ENCODE peak calls at places on chromosomes 11 and 22, in five cellular contexts. C is HT1080, N is sciatic nerve, P is adrenal gland, Y is anterior cingulate cortex. E is an unnamed sample.

GRCh38 chr22:46366327-46366731 is 30.8 kb downstream of the TRMU start:
- DNase-seq in C (no peak), N (no peak), P (no peak), Y (no peak), E (no peak)

GRCh38 chr11:46308632-46309419 is 31.4 kb downstream of the CREB3L1 start:
- DNase-seq in C (peak), N (peak), P (peak), Y (peak), E (peak)

GRCh38 chr11:103537904-103538502 is 428.8 kb downstream of the DYNC2H1 start:
- DNase-seq in C (peak), N (no peak), P (no peak), Y (no peak), E (no peak)

GRCh38 chr11:17531071-17531817 is 13.0 kb downstream of the USH1C start:
- DNase-seq in C (no peak), N (no peak), P (no peak), Y (peak), E (no peak)

GRCh38 chr11:95459268-95460040 is 228.5 kb upstream of the SESN3 start:
- DNase-seq in C (no peak), N (no peak), P (no peak), Y (no peak), E (no peak)

GRCh38 chr11:25902476-25902875 is 429.5 kb upstream of the ANO3 start:
- DNase-seq in C (no peak), N (no peak), P (no peak), Y (no peak), E (no peak)

GRCh38 chr22:26568207-26568706 is 21.7 kb downstream of the TPST2 start:
- DNase-seq in C (no peak), N (no peak), P (no peak), Y (no peak), E (no peak)

GRCh38 chr11:100546714-100547113 is 140.4 kb upstream of the ARHGAP42 start:
- DNase-seq in C (peak), N (no peak), P (no peak), Y (no peak), E (peak)

GRCh38 chr11:64306876-64307622 is 1.7 kb downstream of the ESRRA start:
- DNase-seq in C (no peak), N (no peak), P (peak), Y (peak), E (no peak)

GRCh38 chr11:117316197-117316961 is at the start of gene BACE1:
- DNase-seq in C (peak), N (peak), P (peak), Y (peak), E (peak)

GRCh38 chr22:22207845-22208564 is 36.6 kb upstream of the VPREB1 start:
- DNase-seq in C (peak), N (peak), P (peak), Y (peak), E (peak)

GRCh38 chr11:46315033-46315738 is 32.1 kb upstream of the DGKZ start:
- DNase-seq in C (peak), N (peak), P (peak), Y (peak), E (peak)

GRCh38 chr22:19103881-19104821 is 18.1 kb downstream of the DGCR2 start:
- DNase-seq in C (no peak), N (peak), P (no peak), Y (no peak), E (no peak)

GRCh38 chr22:39449708-39450107 is 7.1 kb upstream of the MGAT3 start:
- DNase-seq in C (no peak), N (no peak), P (no peak), Y (no peak), E (no peak)

GRCh38 chr11:13940611-13941256 is 21.8 kb upstream of the SPON1 start:
- DNase-seq in C (no peak), N (no peak), P (no peak), Y (no peak), E (no peak)

GRCh38 chr11:133753150-133753549 is 92.2 kb downstream of the SPATA19 start:
- DNase-seq in C (no peak), N (no peak), P (no peak), Y (no peak), E (no peak)

GRCh38 chr11:65743928-65744698 is 23.5 kb upstream of the RNASEH2C start:
- DNase-seq in C (peak), N (no peak), P (peak), Y (no peak), E (peak)

GRCh38 chr11:10401275-10401674 is 53.8 kb upstream of the AMPD3 start:
- DNase-seq in C (peak), N (no peak), P (no peak), Y (no peak), E (no peak)

GRCh38 chr22:38735126-38735464 is 20.7 kb downstream of the SUN2 start:
- DNase-seq in C (no peak), N (no peak), P (no peak), Y (no peak), E (no peak)

GRCh38 chr11:115488945-115489344 is 15.3 kb downstream of the CADM1 start:
- DNase-seq in C (peak), N (no peak), P (no peak), Y (no peak), E (peak)

GRCh38 chr11:127624455-127624854 is 623.9 kb upstream of the KIRREL3 start:
- DNase-seq in C (no peak), N (no peak), P (no peak), Y (no peak), E (no peak)

GRCh38 chr22:46894081-46894671 is 131.7 kb downstream of the TBC1D22A start:
- DNase-seq in C (no peak), N (no peak), P (no peak), Y (no peak), E (no peak)

GRCh38 chr11:47333526-47333845 is 19.0 kb downstream of the MYBPC3 start:
- DNase-seq in C (no peak), N (no peak), P (no peak), Y (no peak), E (no peak)

GRCh38 chr11:104164028-104164520 is at the start of gene PDGFD:
- DNase-seq in C (no peak), N (peak), P (peak), Y (no peak), E (no peak)

GRCh38 chr11:60930394-60930793 is 6.1 kb downstream of the TMEM132A start:
- DNase-seq in C (no peak), N (no peak), P (no peak), Y (no peak), E (no peak)

GRCh38 chr11:67670316-67671210 is 3.9 kb downstream of the ALDH3B2 start:
- DNase-seq in C (no peak), N (no peak), P (no peak), Y (no peak), E (no peak)

GRCh38 chr11:75249704-75250103 is 9.1 kb downstream of the TPBGL start:
- DNase-seq in C (no peak), N (peak), P (peak), Y (no peak), E (no peak)

GRCh38 chr11:94828088-94828487 is 59.9 kb downstream of the AMOTL1 start:
- DNase-seq in C (no peak), N (no peak), P (no peak), Y (no peak), E (no peak)

GRCh38 chr22:19579113-19579811 is 55.1 kb upstream of the CLDN5 start:
- DNase-seq in C (peak), N (no peak), P (no peak), Y (no peak), E (no peak)

GRCh38 chr11:112965601-112966125 is 4.4 kb downstream of the NCAM1 start:
- DNase-seq in C (no peak), N (no peak), P (no peak), Y (no peak), E (no peak)

GRCh38 chr11:129023968-129024676 is 81.5 kb upstream of the TP53AIP1 start:
- DNase-seq in C (no peak), N (no peak), P (no peak), Y (peak), E (no peak)

GRCh38 chr11:35494966-35495365 is 30.4 kb downstream of the PAMR1 start:
- DNase-seq in C (no peak), N (no peak), P (no peak), Y (peak), E (no peak)

GRCh38 chr11:123251656-123252344 is 56.8 kb upstream of the CLMP start:
- DNase-seq in C (no peak), N (peak), P (peak), Y (no peak), E (no peak)

GRCh38 chr22:41589260-41589600 is 410 bp downstream of the PMM1 start:
- DNase-seq in C (no peak), N (no peak), P (no peak), Y (no peak), E (no peak)

GRCh38 chr22:17303840-17304779 is 65.2 kb upstream of the CECR2 start:
- DNase-seq in C (peak), N (peak), P (no peak), Y (no peak), E (no peak)

GRCh38 chr11:6457581-6458320 is 16.0 kb downstream of the TRIM3 start:
- DNase-seq in C (no peak), N (no peak), P (no peak), Y (no peak), E (no peak)

GRCh38 chr22:44091751-44092150 is 67.6 kb downstream of the PARVB start:
- DNase-seq in C (no peak), N (no peak), P (no peak), Y (no peak), E (no peak)

GRCh38 chr22:28560005-28560742 is 119.5 kb downstream of the TTC28 start:
- DNase-seq in C (peak), N (no peak), P (peak), Y (no peak), E (peak)